ENCODE peak calls at places on chromosomes 3 and 15, in five cellular contexts. One of them, this sample, is unnamed.

GRCh38 chr15:88891540-88892254 is 3.6 kb downstream of the HAPLN3 start:
- DNase-seq in CD4-positive, alpha-beta T cell: no peak
- DNase-seq in SW 1271: no peak
- DNase-seq in NCI-H187 treated with DMSO at 0.1 percent for 48 hours: no peak
- DNase-seq in C1 segment of cervical spinal cord: no peak
- DNase-seq in this sample: no peak

GRCh38 chr3:42502429-42503250 is at the start of gene VIPR1:
- DNase-seq in CD4-positive, alpha-beta T cell: peak
- DNase-seq in SW 1271: peak
- DNase-seq in NCI-H187 treated with DMSO at 0.1 percent for 48 hours: peak
- DNase-seq in C1 segment of cervical spinal cord: peak
- DNase-seq in this sample: peak

GRCh38 chr3:160885791-160886286 is 129.8 kb downstream of the PPM1L start:
- DNase-seq in CD4-positive, alpha-beta T cell: no peak
- DNase-seq in SW 1271: no peak
- DNase-seq in NCI-H187 treated with DMSO at 0.1 percent for 48 hours: no peak
- DNase-seq in C1 segment of cervical spinal cord: no peak
- DNase-seq in this sample: peak

GRCh38 chr3:184160456-184160855 is 5.3 kb downstream of the DVL3 start:
- DNase-seq in CD4-positive, alpha-beta T cell: no peak
- DNase-seq in SW 1271: no peak
- DNase-seq in NCI-H187 treated with DMSO at 0.1 percent for 48 hours: no peak
- DNase-seq in C1 segment of cervical spinal cord: no peak
- DNase-seq in this sample: no peak

GRCh38 chr3:82022836-82023235 is 261.4 kb upstream of the GBE1 start:
- DNase-seq in CD4-positive, alpha-beta T cell: no peak
- DNase-seq in SW 1271: no peak
- DNase-seq in NCI-H187 treated with DMSO at 0.1 percent for 48 hours: no peak
- DNase-seq in C1 segment of cervical spinal cord: no peak
- DNase-seq in this sample: no peak

GRCh38 chr3:128620268-128620691 is 30.3 kb downstream of the RPN1 start:
- DNase-seq in CD4-positive, alpha-beta T cell: no peak
- DNase-seq in SW 1271: no peak
- DNase-seq in NCI-H187 treated with DMSO at 0.1 percent for 48 hours: no peak
- DNase-seq in C1 segment of cervical spinal cord: no peak
- DNase-seq in this sample: no peak

GRCh38 chr3:81869380-81869779 is 107.9 kb upstream of the GBE1 start:
- DNase-seq in CD4-positive, alpha-beta T cell: no peak
- DNase-seq in SW 1271: no peak
- DNase-seq in NCI-H187 treated with DMSO at 0.1 percent for 48 hours: no peak
- DNase-seq in C1 segment of cervical spinal cord: no peak
- DNase-seq in this sample: no peak

GRCh38 chr3:33488246-33488645 is 48.0 kb upstream of the UBP1 start:
- DNase-seq in CD4-positive, alpha-beta T cell: no peak
- DNase-seq in SW 1271: no peak
- DNase-seq in NCI-H187 treated with DMSO at 0.1 percent for 48 hours: no peak
- DNase-seq in C1 segment of cervical spinal cord: no peak
- DNase-seq in this sample: no peak

GRCh38 chr3:109910772-109911171 is 573.4 kb upstream of the DPPA4 start:
- DNase-seq in CD4-positive, alpha-beta T cell: no peak
- DNase-seq in SW 1271: no peak
- DNase-seq in NCI-H187 treated with DMSO at 0.1 percent for 48 hours: no peak
- DNase-seq in C1 segment of cervical spinal cord: no peak
- DNase-seq in this sample: no peak

GRCh38 chr3:113898892-113899291 is 48.9 kb upstream of the ZDHHC23 start:
- DNase-seq in CD4-positive, alpha-beta T cell: no peak
- DNase-seq in SW 1271: peak
- DNase-seq in NCI-H187 treated with DMSO at 0.1 percent for 48 hours: no peak
- DNase-seq in C1 segment of cervical spinal cord: no peak
- DNase-seq in this sample: no peak

GRCh38 chr15:66944121-66944520 is 121.3 kb upstream of the SMAD3 start:
- DNase-seq in CD4-positive, alpha-beta T cell: no peak
- DNase-seq in SW 1271: no peak
- DNase-seq in NCI-H187 treated with DMSO at 0.1 percent for 48 hours: no peak
- DNase-seq in C1 segment of cervical spinal cord: no peak
- DNase-seq in this sample: no peak

GRCh38 chr15:60651155-60651554 is 172.2 kb upstream of the ICE2 start:
- DNase-seq in CD4-positive, alpha-beta T cell: no peak
- DNase-seq in SW 1271: no peak
- DNase-seq in NCI-H187 treated with DMSO at 0.1 percent for 48 hours: no peak
- DNase-seq in C1 segment of cervical spinal cord: no peak
- DNase-seq in this sample: no peak

GRCh38 chr15:74259324-74259712 is 23.2 kb downstream of the CCDC33 start:
- DNase-seq in CD4-positive, alpha-beta T cell: no peak
- DNase-seq in SW 1271: no peak
- DNase-seq in NCI-H187 treated with DMSO at 0.1 percent for 48 hours: peak
- DNase-seq in C1 segment of cervical spinal cord: no peak
- DNase-seq in this sample: no peak

GRCh38 chr3:54888873-54889272 is 39.0 kb downstream of the LRTM1 start:
- DNase-seq in CD4-positive, alpha-beta T cell: no peak
- DNase-seq in SW 1271: no peak
- DNase-seq in NCI-H187 treated with DMSO at 0.1 percent for 48 hours: no peak
- DNase-seq in C1 segment of cervical spinal cord: no peak
- DNase-seq in this sample: no peak

GRCh38 chr15:64503197-64503596 is 42.8 kb downstream of the ZNF609 start:
- DNase-seq in CD4-positive, alpha-beta T cell: no peak
- DNase-seq in SW 1271: no peak
- DNase-seq in NCI-H187 treated with DMSO at 0.1 percent for 48 hours: peak
- DNase-seq in C1 segment of cervical spinal cord: no peak
- DNase-seq in this sample: no peak

This sample was measured in T1000.